ENCODE peak calls at places on chromosomes 5 and 9, in five cellular contexts. T is Kasumi-1, B is germinal center, E is NCI-H2029, R is GM06990. W is an unnamed sample.

GRCh38 chr5:94750681-94751080 is 132.2 kb downstream of the SLF1 start:
- DNase-seq in E (no peak), R (no peak), T (no peak), B (no peak), W (no peak)

GRCh38 chr9:131678499-131679111 is 61.3 kb downstream of the RAPGEF1 start:
- DNase-seq in R (peak), B (peak), T (peak), E (peak), W (peak)

GRCh38 chr5:6868816-6869215 is 155.6 kb downstream of the TENT4A start:
- DNase-seq in B (no peak), E (no peak), T (no peak), R (no peak), W (no peak)

GRCh38 chr9:134913041-134913712 is 4.5 kb downstream of the FCN1 start:
- DNase-seq in T (no peak), B (no peak), E (no peak), R (no peak), W (peak)

GRCh38 chr5:56900395-56900794 is 9.0 kb upstream of the SETD9 start:
- DNase-seq in T (peak), B (no peak), R (no peak), E (no peak), W (no peak)

GRCh38 chr5:58261605-58262004 is 198.3 kb downstream of the PLK2 start:
- DNase-seq in E (no peak), B (no peak), T (no peak), R (no peak), W (no peak)

GRCh38 chr9:113973963-113974413 is 97.9 kb downstream of the ZNF618 start:
- DNase-seq in B (no peak), R (no peak), T (no peak), E (peak), W (no peak)

GRCh38 chr9:68955281-68955680 is 58.6 kb downstream of the PRKACG start:
- DNase-seq in B (no peak), T (peak), E (no peak), R (no peak), W (no peak)

GRCh38 chr9:37775216-37775919 is 9.5 kb downstream of the EXOSC3 start:
- DNase-seq in R (no peak), E (no peak), B (no peak), T (no peak), W (no peak)

GRCh38 chr9:77997611-77998349 is 33.8 kb downstream of the GNAQ start:
- DNase-seq in R (no peak), E (no peak), T (no peak), B (no peak), W (peak)